ENCODE peak calls at places on chromosome 10, in seven cellular contexts. S, O, X, B, A, K and D are unnamed samples.

GRCh38 chr10:45198596-45199379 is 116.6 kb downstream of the OR13A1 start:
- DNase-seq in S (no peak), X (no peak), A (no peak), O (no peak), K (no peak), B (peak; percentile 9), D (no peak)

GRCh38 chr10:110137142-110137545 is 70.3 kb upstream of the MXI1 start:
- DNase-seq in O (peak; percentile 71), A (no peak), X (no peak), B (peak; percentile 62), S (peak; percentile 76), K (peak; percentile 84), D (peak; percentile 70)

GRCh38 chr10:28679941-28680752 is 2.8 kb downstream of the BAMBI start:
- DNase-seq in X (peak; percentile 43), A (no peak), K (peak; percentile 54), B (no peak), O (no peak), S (no peak), D (no peak)

GRCh38 chr10:60377955-60378354 is 11.7 kb downstream of the ANK3 start:
- DNase-seq in O (no peak), K (no peak), B (peak; percentile 21), A (no peak), S (peak; percentile 61), X (no peak), D (no peak)

GRCh38 chr10:12902135-12902572 is 99.4 kb downstream of the CCDC3 start:
- DNase-seq in S (peak; percentile 70), K (peak; percentile 79), B (peak; percentile 64), O (peak; percentile 84), X (peak; percentile 65), A (peak; percentile 37), D (peak; percentile 66)

GRCh38 chr10:91210014-91210413 is 10.4 kb upstream of the PCGF5 start:
- DNase-seq in A (no peak), B (no peak), X (no peak), K (no peak), O (no peak), S (no peak), D (no peak)

GRCh38 chr10:44517635-44518034 is 132.7 kb upstream of the CXCL12 start:
- DNase-seq in K (no peak), O (peak; percentile 59), X (no peak), B (no peak), S (no peak), A (no peak), D (peak; percentile 19)

GRCh38 chr10:110505130-110505815 is 7.6 kb downstream of the DUSP5 start:
- DNase-seq in A (no peak), B (no peak), O (no peak), K (no peak), S (no peak), X (no peak), D (no peak)

GRCh38 chr10:97788552-97789442 is 17.0 kb upstream of the SFRP5 start:
- DNase-seq in S (no peak), X (peak; percentile 94), K (peak; percentile 69), A (peak; percentile 53), B (no peak), O (no peak), D (no peak)

GRCh38 chr10:62016477-62017140 is 115.1 kb downstream of the ARID5B start:
- DNase-seq in X (no peak), B (no peak), S (peak; percentile 44), K (no peak), O (no peak), A (no peak), D (no peak)

GRCh38 chr10:110533149-110533548 is 34.3 kb upstream of the SMC3 start:
- DNase-seq in B (no peak), A (no peak), K (no peak), S (no peak), X (no peak), O (no peak), D (no peak)

GRCh38 chr10:102196893-102197292 is 29.2 kb upstream of the ELOVL3 start:
- DNase-seq in S (no peak), B (no peak), O (no peak), X (no peak), A (no peak), K (no peak), D (peak; percentile 34)

GRCh38 chr10:69757553-69758309 is 44.0 kb upstream of the COL13A1 start:
- DNase-seq in A (no peak), B (no peak), K (peak; percentile 75), O (no peak), X (no peak), S (peak; percentile 68), D (no peak)

GRCh38 chr10:133397938-133398337 is 4.0 kb downstream of the MTG1 start:
- DNase-seq in O (no peak), K (no peak), X (no peak), B (no peak), A (no peak), S (no peak), D (no peak)

GRCh38 chr10:13632407-13632806 is 45.6 kb downstream of the PRPF18 start:
- DNase-seq in O (no peak), X (no peak), B (no peak), S (no peak), K (no peak), A (no peak), D (no peak)

GRCh38 chr10:8811201-8811600 is 756.7 kb downstream of the GATA3 start:
- DNase-seq in B (no peak), K (no peak), S (no peak), O (no peak), A (no peak), X (no peak), D (no peak)

GRCh38 chr10:94902570-94902969 is 35.9 kb upstream of the CYP2C9 start:
- DNase-seq in X (no peak), K (peak; percentile 60), B (no peak), O (no peak), A (no peak), S (no peak), D (no peak)

GRCh38 chr10:74863508-74863907 is 37.1 kb downstream of the KAT6B start:
- DNase-seq in B (no peak), S (no peak), X (no peak), A (no peak), K (no peak), O (no peak), D (no peak)

GRCh38 chr10:90326498-90327267 is 531.2 kb downstream of the HTR7 start:
- DNase-seq in X (no peak), A (no peak), O (no peak), S (no peak), K (no peak), B (peak; percentile 8), D (no peak)

GRCh38 chr10:64515975-64516699 is 994.9 kb downstream of the REEP3 start:
- DNase-seq in S (no peak), X (no peak), O (no peak), B (no peak), A (no peak), K (peak; percentile 11), D (no peak)

GRCh38 chr10:43202657-43203490 is 64.0 kb downstream of the RASGEF1A start:
- DNase-seq in S (no peak), K (peak; percentile 55), B (peak; percentile 58), A (peak; percentile 46), X (peak; percentile 46), O (peak; percentile 90), D (peak; percentile 33)

GRCh38 chr10:119393421-119393820 is 149.1 kb downstream of the RGS10 start:
- DNase-seq in A (no peak), B (no peak), O (no peak), X (no peak), K (no peak), S (no peak), D (no peak)

GRCh38 chr10:95963202-95963991 is 55.6 kb downstream of the CC2D2B start:
- DNase-seq in B (no peak), A (no peak), K (no peak), S (no peak), X (no peak), O (no peak), D (peak; percentile 26)

GRCh38 chr10:59561397-59562121 is 148.1 kb downstream of the SLC16A9 start:
- DNase-seq in K (no peak), X (no peak), A (no peak), B (no peak), S (peak; percentile 38), O (no peak), D (no peak)

GRCh38 chr10:71158902-71159301 is 53.5 kb upstream of the UNC5B start:
- DNase-seq in S (no peak), K (no peak), O (no peak), A (no peak), B (no peak), X (no peak), D (no peak)

GRCh38 chr10:121639416-121639815 is 41.2 kb upstream of the FGFR2 start:
- DNase-seq in K (no peak), S (no peak), O (no peak), B (no peak), X (no peak), A (no peak), D (no peak)

GRCh38 chr10:3828404-3829192 is 43.6 kb upstream of the KLF6 start:
- DNase-seq in X (no peak), A (no peak), B (peak; percentile 44), K (peak; percentile 54), S (peak; percentile 47), O (no peak), D (peak; percentile 69)

GRCh38 chr10:82969405-82969804 is 1094.4 kb downstream of the NRG3 start:
- DNase-seq in S (peak; percentile 43), B (no peak), A (no peak), O (no peak), X (no peak), K (peak; percentile 17), D (peak; percentile 35)

GRCh38 chr10:90451283-90451682 is 406.6 kb downstream of the HTR7 start:
- DNase-seq in B (no peak), X (no peak), O (no peak), A (no peak), K (no peak), S (no peak), D (no peak)

GRCh38 chr10:101224060-101224909 is 5.0 kb downstream of the LBX1 start:
- DNase-seq in S (no peak), X (no peak), A (no peak), O (no peak), B (no peak), K (no peak), D (no peak)

GRCh38 chr10:84190621-84191020 is 3.7 kb upstream of the CDHR1 start:
- DNase-seq in S (no peak), A (peak; percentile 7), K (no peak), O (no peak), X (no peak), B (no peak), D (no peak)